ENCODE peak calls at places on chromosomes 16 and 17, in six cellular contexts. One of them, this sample, is unnamed.

GRCh38 chr16:48561960-48562393 is 48.0 kb downstream of the N4BP1 start:
- DNase-seq in stimulated activated CD8-positive, alpha-beta memory T cell treated with anti-CD3 and anti-CD28 coated beads, Interleukin-12 subunit alpha, Interleukin-12 subunit beta, amount 100 ng/mL, for 4 hours: no peak
- DNase-seq in activated CD4-positive, alpha-beta memory T cell treated with anti-CD3 and anti-CD28 coated beads, Interleukin-2, amount 10 ng/mL, durations not matched to agents 7 days and 5 days: no peak
- DNase-seq in D341Med: no peak
- DNase-seq in pulmonary artery endothelial cell: peak
- DNase-seq in HFFc6: peak
- DNase-seq in this sample: peak

GRCh38 chr16:83393196-83393981 is 414.4 kb upstream of the HSBP1 start:
- DNase-seq in stimulated activated CD8-positive, alpha-beta memory T cell treated with anti-CD3 and anti-CD28 coated beads, Interleukin-12 subunit alpha, Interleukin-12 subunit beta, amount 100 ng/mL, for 4 hours: no peak
- DNase-seq in activated CD4-positive, alpha-beta memory T cell treated with anti-CD3 and anti-CD28 coated beads, Interleukin-2, amount 10 ng/mL, durations not matched to agents 7 days and 5 days: no peak
- DNase-seq in pulmonary artery endothelial cell: no peak
- DNase-seq in D341Med: no peak
- DNase-seq in HFFc6: no peak
- DNase-seq in this sample: peak

GRCh38 chr16:51114369-51114768 is 36.7 kb downstream of the SALL1 start:
- DNase-seq in pulmonary artery endothelial cell: no peak
- DNase-seq in D341Med: no peak
- DNase-seq in HFFc6: no peak
- DNase-seq in stimulated activated CD8-positive, alpha-beta memory T cell treated with anti-CD3 and anti-CD28 coated beads, Interleukin-12 subunit alpha, Interleukin-12 subunit beta, amount 100 ng/mL, for 4 hours: no peak
- DNase-seq in activated CD4-positive, alpha-beta memory T cell treated with anti-CD3 and anti-CD28 coated beads, Interleukin-2, amount 10 ng/mL, durations not matched to agents 7 days and 5 days: no peak
- DNase-seq in this sample: no peak

GRCh38 chr17:56292010-56292409 is 138.7 kb downstream of the ANKFN1 start:
- DNase-seq in pulmonary artery endothelial cell: peak
- DNase-seq in activated CD4-positive, alpha-beta memory T cell treated with anti-CD3 and anti-CD28 coated beads, Interleukin-2, amount 10 ng/mL, durations not matched to agents 7 days and 5 days: no peak
- DNase-seq in stimulated activated CD8-positive, alpha-beta memory T cell treated with anti-CD3 and anti-CD28 coated beads, Interleukin-12 subunit alpha, Interleukin-12 subunit beta, amount 100 ng/mL, for 4 hours: no peak
- DNase-seq in D341Med: no peak
- DNase-seq in HFFc6: peak
- DNase-seq in this sample: no peak

GRCh38 chr16:83134638-83135037 is 507.9 kb downstream of the CDH13 start:
- DNase-seq in pulmonary artery endothelial cell: no peak
- DNase-seq in activated CD4-positive, alpha-beta memory T cell treated with anti-CD3 and anti-CD28 coated beads, Interleukin-2, amount 10 ng/mL, durations not matched to agents 7 days and 5 days: no peak
- DNase-seq in HFFc6: no peak
- DNase-seq in stimulated activated CD8-positive, alpha-beta memory T cell treated with anti-CD3 and anti-CD28 coated beads, Interleukin-12 subunit alpha, Interleukin-12 subunit beta, amount 100 ng/mL, for 4 hours: no peak
- DNase-seq in D341Med: no peak
- DNase-seq in this sample: no peak

GRCh38 chr17:49823614-49824013 is 24.3 kb downstream of the TAC4 start:
- DNase-seq in stimulated activated CD8-positive, alpha-beta memory T cell treated with anti-CD3 and anti-CD28 coated beads, Interleukin-12 subunit alpha, Interleukin-12 subunit beta, amount 100 ng/mL, for 4 hours: no peak
- DNase-seq in D341Med: no peak
- DNase-seq in HFFc6: peak
- DNase-seq in pulmonary artery endothelial cell: no peak
- DNase-seq in activated CD4-positive, alpha-beta memory T cell treated with anti-CD3 and anti-CD28 coated beads, Interleukin-2, amount 10 ng/mL, durations not matched to agents 7 days and 5 days: no peak
- DNase-seq in this sample: no peak

GRCh38 chr17:69637399-69638165 is 223.1 kb downstream of the MAP2K6 start:
- DNase-seq in stimulated activated CD8-positive, alpha-beta memory T cell treated with anti-CD3 and anti-CD28 coated beads, Interleukin-12 subunit alpha, Interleukin-12 subunit beta, amount 100 ng/mL, for 4 hours: no peak
- DNase-seq in activated CD4-positive, alpha-beta memory T cell treated with anti-CD3 and anti-CD28 coated beads, Interleukin-2, amount 10 ng/mL, durations not matched to agents 7 days and 5 days: no peak
- DNase-seq in pulmonary artery endothelial cell: no peak
- DNase-seq in HFFc6: peak
- DNase-seq in D341Med: no peak
- DNase-seq in this sample: no peak

GRCh38 chr17:8964801-8965393 is 610 bp downstream of the PIK3R5 start:
- DNase-seq in stimulated activated CD8-positive, alpha-beta memory T cell treated with anti-CD3 and anti-CD28 coated beads, Interleukin-12 subunit alpha, Interleukin-12 subunit beta, amount 100 ng/mL, for 4 hours: no peak
- DNase-seq in D341Med: no peak
- DNase-seq in HFFc6: no peak
- DNase-seq in activated CD4-positive, alpha-beta memory T cell treated with anti-CD3 and anti-CD28 coated beads, Interleukin-2, amount 10 ng/mL, durations not matched to agents 7 days and 5 days: peak
- DNase-seq in pulmonary artery endothelial cell: no peak
- DNase-seq in this sample: no peak

GRCh38 chr16:53549970-53550406 is 47.0 kb upstream of the AKTIP start:
- DNase-seq in activated CD4-positive, alpha-beta memory T cell treated with anti-CD3 and anti-CD28 coated beads, Interleukin-2, amount 10 ng/mL, durations not matched to agents 7 days and 5 days: peak
- DNase-seq in pulmonary artery endothelial cell: peak
- DNase-seq in D341Med: peak
- DNase-seq in stimulated activated CD8-positive, alpha-beta memory T cell treated with anti-CD3 and anti-CD28 coated beads, Interleukin-12 subunit alpha, Interleukin-12 subunit beta, amount 100 ng/mL, for 4 hours: peak
- DNase-seq in HFFc6: peak
- DNase-seq in this sample: peak

GRCh38 chr17:48814504-48814903 is 2.5 kb downstream of the TTLL6 start:
- DNase-seq in stimulated activated CD8-positive, alpha-beta memory T cell treated with anti-CD3 and anti-CD28 coated beads, Interleukin-12 subunit alpha, Interleukin-12 subunit beta, amount 100 ng/mL, for 4 hours: no peak
- DNase-seq in activated CD4-positive, alpha-beta memory T cell treated with anti-CD3 and anti-CD28 coated beads, Interleukin-2, amount 10 ng/mL, durations not matched to agents 7 days and 5 days: peak
- DNase-seq in pulmonary artery endothelial cell: no peak
- DNase-seq in D341Med: peak
- DNase-seq in HFFc6: peak
- DNase-seq in this sample: peak

GRCh38 chr16:81551141-81551808 is 106.7 kb downstream of the CMIP start:
- DNase-seq in HFFc6: peak
- DNase-seq in activated CD4-positive, alpha-beta memory T cell treated with anti-CD3 and anti-CD28 coated beads, Interleukin-2, amount 10 ng/mL, durations not matched to agents 7 days and 5 days: peak
- DNase-seq in D341Med: no peak
- DNase-seq in pulmonary artery endothelial cell: no peak
- DNase-seq in stimulated activated CD8-positive, alpha-beta memory T cell treated with anti-CD3 and anti-CD28 coated beads, Interleukin-12 subunit alpha, Interleukin-12 subunit beta, amount 100 ng/mL, for 4 hours: no peak
- DNase-seq in this sample: no peak

GRCh38 chr16:11380836-11381235 is 35.6 kb downstream of the RMI2 start:
- DNase-seq in HFFc6: no peak
- DNase-seq in D341Med: no peak
- DNase-seq in stimulated activated CD8-positive, alpha-beta memory T cell treated with anti-CD3 and anti-CD28 coated beads, Interleukin-12 subunit alpha, Interleukin-12 subunit beta, amount 100 ng/mL, for 4 hours: no peak
- DNase-seq in pulmonary artery endothelial cell: no peak
- DNase-seq in activated CD4-positive, alpha-beta memory T cell treated with anti-CD3 and anti-CD28 coated beads, Interleukin-2, amount 10 ng/mL, durations not matched to agents 7 days and 5 days: no peak
- DNase-seq in this sample: no peak

GRCh38 chr17:68096111-68096510 is 60.6 kb downstream of the KPNA2 start:
- DNase-seq in stimulated activated CD8-positive, alpha-beta memory T cell treated with anti-CD3 and anti-CD28 coated beads, Interleukin-12 subunit alpha, Interleukin-12 subunit beta, amount 100 ng/mL, for 4 hours: no peak
- DNase-seq in HFFc6: no peak
- DNase-seq in activated CD4-positive, alpha-beta memory T cell treated with anti-CD3 and anti-CD28 coated beads, Interleukin-2, amount 10 ng/mL, durations not matched to agents 7 days and 5 days: no peak
- DNase-seq in pulmonary artery endothelial cell: no peak
- DNase-seq in D341Med: no peak
- DNase-seq in this sample: no peak

GRCh38 chr17:66711936-66712335 is 123.0 kb upstream of the CACNG5 start:
- DNase-seq in stimulated activated CD8-positive, alpha-beta memory T cell treated with anti-CD3 and anti-CD28 coated beads, Interleukin-12 subunit alpha, Interleukin-12 subunit beta, amount 100 ng/mL, for 4 hours: no peak
- DNase-seq in pulmonary artery endothelial cell: no peak
- DNase-seq in D341Med: no peak
- DNase-seq in HFFc6: no peak
- DNase-seq in activated CD4-positive, alpha-beta memory T cell treated with anti-CD3 and anti-CD28 coated beads, Interleukin-2, amount 10 ng/mL, durations not matched to agents 7 days and 5 days: peak
- DNase-seq in this sample: peak

GRCh38 chr16:82943371-82943770 is 316.6 kb downstream of the CDH13 start:
- DNase-seq in activated CD4-positive, alpha-beta memory T cell treated with anti-CD3 and anti-CD28 coated beads, Interleukin-2, amount 10 ng/mL, durations not matched to agents 7 days and 5 days: no peak
- DNase-seq in HFFc6: no peak
- DNase-seq in stimulated activated CD8-positive, alpha-beta memory T cell treated with anti-CD3 and anti-CD28 coated beads, Interleukin-12 subunit alpha, Interleukin-12 subunit beta, amount 100 ng/mL, for 4 hours: no peak
- DNase-seq in pulmonary artery endothelial cell: no peak
- DNase-seq in D341Med: no peak
- DNase-seq in this sample: no peak

GRCh38 chr17:2084766-2085647 is 30.1 kb downstream of the HIC1 start:
- DNase-seq in activated CD4-positive, alpha-beta memory T cell treated with anti-CD3 and anti-CD28 coated beads, Interleukin-2, amount 10 ng/mL, durations not matched to agents 7 days and 5 days: no peak
- DNase-seq in stimulated activated CD8-positive, alpha-beta memory T cell treated with anti-CD3 and anti-CD28 coated beads, Interleukin-12 subunit alpha, Interleukin-12 subunit beta, amount 100 ng/mL, for 4 hours: no peak
- DNase-seq in pulmonary artery endothelial cell: peak
- DNase-seq in HFFc6: peak
- DNase-seq in D341Med: no peak
- DNase-seq in this sample: no peak